ENCODE peak calls at places on chromosomes 6 and 20, in ten cellular contexts. D is ovary, W is fibroblast of lung, G is PC-3, Y is neural crest cell, M is AG10803, A is AG09319, E is brain microvascular endothelial cell, K is cardiac fibroblast, H is tibial nerve. Z is an unnamed sample.
A peak's percentile ranks its signal among the peaks of the same experiment; 100 is the strongest.

GRCh38 chr6:105215506-105215905 is 35.7 kb upstream of the POPDC3 start:
- DNase-seq in K (no peak), G (no peak), A (no peak), H (no peak), E (no peak), D (no peak), M (no peak), W (no peak), Y (no peak), Z (no peak)

GRCh38 chr6:137913996-137914529 is 47.0 kb downstream of the TNFAIP3 start:
- DNase-seq in H (no peak), W (no peak), A (no peak), G (no peak), K (no peak), D (no peak), Y (no peak), E (no peak), M (no peak), Z (no peak)

GRCh38 chr20:24781061-24781980 is 167.7 kb upstream of the CST7 start:
- DNase-seq in D (no peak), W (peak; percentile 25), M (peak; percentile 39), E (no peak), K (peak; percentile 45), A (peak; percentile 7), H (no peak), G (peak; percentile 68), Y (no peak), Z (peak; percentile 23)

GRCh38 chr6:34709386-34709785 is 12.8 kb upstream of the ILRUN start:
- DNase-seq in A (peak; percentile 60), E (peak; percentile 18), M (peak; percentile 57), W (peak; percentile 76), G (no peak), D (peak; percentile 92), K (peak; percentile 37), Y (no peak), H (no peak), Z (no peak)

GRCh38 chr6:168138436-168138835 is 59.4 kb upstream of the FRMD1 start:
- DNase-seq in E (no peak), A (no peak), H (no peak), G (no peak), W (no peak), K (no peak), D (no peak), M (no peak), Y (no peak), Z (no peak)

GRCh38 chr6:18473765-18474164 is 86.6 kb downstream of the RNF144B start:
- DNase-seq in Y (no peak), W (no peak), G (no peak), K (no peak), A (no peak), E (no peak), M (no peak), D (no peak), H (no peak), Z (no peak)

GRCh38 chr6:44084231-44085014 is 42.8 kb downstream of the MRPL14 start:
- DNase-seq in D (no peak), Y (no peak), H (no peak), A (no peak), G (no peak), W (no peak), K (no peak), M (peak; percentile 70), E (no peak), Z (peak; percentile 83)

GRCh38 chr20:35842361-35842760 is 70.5 kb downstream of the PHF20 start:
- DNase-seq in D (no peak), A (no peak), G (no peak), W (no peak), E (no peak), H (no peak), M (no peak), K (no peak), Y (no peak), Z (no peak)

GRCh38 chr6:68282646-68283045 is 352.4 kb upstream of the ADGRB3 start:
- DNase-seq in E (no peak), D (no peak), K (no peak), G (no peak), Y (no peak), H (no peak), M (no peak), W (no peak), A (no peak), Z (no peak)

GRCh38 chr6:46963039-46963438 is 41.3 kb upstream of the ADGRF5 start:
- DNase-seq in D (no peak), E (no peak), W (peak; percentile 33), H (no peak), G (no peak), K (no peak), A (no peak), M (no peak), Y (no peak), Z (no peak)

DNA sequence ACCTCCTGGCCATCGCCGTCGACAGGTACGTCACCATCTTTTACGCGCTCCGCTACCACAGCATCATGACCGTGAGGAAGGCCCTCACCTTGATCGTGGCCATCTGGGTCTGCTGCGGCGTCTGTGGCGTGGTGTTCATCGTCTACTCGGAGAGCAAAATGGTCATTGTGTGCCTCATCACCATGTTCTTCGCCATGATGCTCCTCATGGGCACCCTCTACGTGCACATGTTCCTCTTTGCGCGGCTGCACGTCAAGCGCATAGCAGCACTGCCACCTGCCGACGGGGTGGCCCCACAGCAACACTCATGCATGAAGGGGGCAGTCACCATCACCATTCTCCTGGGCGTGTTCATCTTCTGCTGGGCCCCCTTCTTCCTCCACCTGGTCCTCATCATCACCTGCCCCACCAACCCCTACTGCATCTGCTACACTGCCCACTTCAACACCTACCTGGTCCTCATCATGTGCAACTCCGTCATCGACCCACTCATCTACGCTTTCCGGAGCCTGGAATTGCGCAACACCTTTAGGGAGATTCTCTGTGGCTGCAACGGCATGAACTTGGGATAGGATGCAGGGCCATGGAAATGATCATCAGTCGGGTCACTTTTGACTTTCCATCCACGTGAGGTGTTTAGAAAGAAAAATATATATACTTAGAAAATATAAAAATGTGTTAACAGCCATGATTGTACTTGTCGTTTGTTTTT is 868 bp downstream of the MC3R start:
- DNase-seq in E (no peak), A (no peak), D (peak; percentile 18), W (no peak), M (no peak), G (peak; percentile 31), K (peak; percentile 1), Y (peak; percentile 1), H (no peak), Z (no peak)
- TF ChIP-seq CTCF in E (peak; percentile 23), A (peak; percentile 21), D (no peak), W (no peak), M (peak; percentile 33), G (peak; percentile 69), K (peak; percentile 14), Y (peak; percentile 55), H (peak; percentile 16), Z (peak; percentile 56)

GRCh38 chr20:49821850-49822249 is 9.2 kb downstream of the SLC9A8 start:
- DNase-seq in E (peak; percentile 32), A (peak; percentile 35), Y (no peak), D (no peak), M (peak; percentile 84), W (peak; percentile 81), K (peak; percentile 74), G (peak; percentile 37), H (no peak), Z (no peak)
- TF ChIP-seq CTCF in E (peak; percentile 53), A (peak; percentile 67), Y (no peak), D (no peak), M (peak; percentile 76), W (peak; percentile 16), K (peak; percentile 39), G (peak; percentile 24), H (no peak), Z (no peak)

DNA sequence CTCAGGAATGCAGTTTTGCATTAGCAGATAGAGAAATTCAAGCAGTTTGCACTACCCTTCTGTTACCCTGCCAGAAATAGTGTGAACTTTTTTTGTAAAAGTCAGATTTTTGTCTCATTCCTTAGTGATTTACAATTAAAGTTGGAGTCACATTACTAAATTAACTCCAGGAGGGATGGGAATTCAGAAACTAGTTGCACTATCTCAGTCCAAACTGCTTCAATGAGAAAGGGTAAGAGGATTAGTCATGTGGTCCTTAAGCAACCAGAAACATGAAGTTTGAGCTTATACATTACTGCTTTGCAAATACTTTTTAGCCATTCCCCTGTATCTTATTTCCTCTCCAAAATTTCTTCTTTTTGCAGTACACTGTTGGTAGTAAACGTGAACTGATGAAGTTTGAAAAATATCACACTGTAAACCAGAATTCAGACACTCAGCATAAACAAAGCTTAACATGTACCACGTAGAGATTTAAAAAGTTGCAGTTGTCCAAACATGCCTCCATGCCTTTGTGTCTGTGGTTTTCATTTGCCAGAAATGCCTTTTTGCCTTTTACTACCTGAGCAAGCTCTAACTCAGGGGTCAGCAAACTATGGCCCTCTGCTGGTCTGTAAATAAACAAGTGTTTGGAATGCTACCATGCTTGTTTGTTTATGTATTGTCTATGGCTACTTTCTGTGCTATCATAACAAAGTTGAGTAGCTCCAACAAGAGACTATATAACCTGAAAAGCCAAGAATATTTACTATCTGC is 49.7 kb downstream of the TP53INP2 start:
- DNase-seq in E (no peak), K (no peak), W (peak; percentile 14), D (no peak), M (peak; percentile 68), G (no peak), A (peak; percentile 24), Y (no peak), H (no peak), Z (peak; percentile 49)
- TF ChIP-seq CTCF in E (no peak), K (no peak), W (no peak), D (no peak), M (peak; percentile 17), G (peak; percentile 21), A (no peak), Y (peak; percentile 29), H (no peak), Z (no peak)

DNA sequence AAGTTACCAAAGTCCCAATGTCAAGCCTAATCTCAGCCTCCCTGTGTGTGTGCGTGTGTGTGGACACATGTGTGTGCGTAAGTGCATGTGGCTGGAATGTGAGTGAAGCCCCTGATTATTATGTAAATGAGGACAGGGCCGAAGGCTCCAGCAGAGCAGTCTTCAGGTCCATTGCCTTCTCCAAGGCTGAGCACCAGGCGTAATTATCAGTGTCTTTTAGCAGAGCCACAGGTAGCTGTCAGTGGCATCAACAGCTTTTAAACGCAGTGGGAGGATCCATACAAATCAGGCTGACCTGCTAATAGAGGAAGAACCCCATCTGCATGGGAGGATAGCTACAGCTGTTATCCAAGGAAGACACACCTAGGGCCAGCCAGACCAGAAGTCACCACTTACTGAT is 324.3 kb upstream of the MOCS1 start:
- DNase-seq in A (no peak), G (no peak), E (no peak), K (no peak), W (no peak), D (no peak), H (no peak), M (no peak), Y (no peak), Z (no peak)
- TF ChIP-seq CTCF in A (no peak), G (no peak), E (no peak), K (no peak), W (no peak), D (no peak), H (no peak), M (no peak), Y (no peak), Z (no peak)

GRCh38 chr6:16184129-16184528 is 54.3 kb upstream of the GMPR start:
- DNase-seq in D (no peak), Y (no peak), E (no peak), K (peak; percentile 51), H (no peak), A (no peak), W (no peak), M (peak; percentile 28), G (peak; percentile 71), Z (peak; percentile 57)
- TF ChIP-seq CTCF in D (no peak), Y (no peak), E (peak; percentile 47), K (peak; percentile 41), H (peak; percentile 22), A (no peak), W (no peak), M (peak; percentile 47), G (peak; percentile 71), Z (peak; percentile 58)